ENCODE peak calls at places on chromosomes 11 and 22, in four cellular contexts. One of them, this sample, is unnamed.

GRCh38 chr11:41498726-41499125 is 39.3 kb upstream of the LRRC4C start:
- DNase-seq in A549: peak
- DNase-seq in K562: no peak
- DNase-seq in WTC11: no peak
- DNase-seq in this sample: no peak

GRCh38 chr11:15770798-15771414 is 585.4 kb downstream of the SOX6 start:
- DNase-seq in K562: peak
- DNase-seq in A549: peak
- DNase-seq in WTC11: peak
- DNase-seq in this sample: peak

GRCh38 chr11:1326435-1327063 is 17.1 kb upstream of the TOLLIP start:
- DNase-seq in A549: no peak
- DNase-seq in K562: no peak
- DNase-seq in WTC11: no peak
- DNase-seq in this sample: no peak

GRCh38 chr22:22556995-22557925 is 1.8 kb downstream of the PRAME start:
- DNase-seq in K562: peak
- DNase-seq in WTC11: no peak
- DNase-seq in A549: peak
- DNase-seq in this sample: no peak

GRCh38 chr22:37965940-37966664 is 12.6 kb downstream of the POLR2F start:
- DNase-seq in A549: no peak
- DNase-seq in WTC11: no peak
- DNase-seq in K562: no peak
- DNase-seq in this sample: peak

GRCh38 chr11:45730014-45730413 is 64.6 kb upstream of the CHST1 start:
- DNase-seq in A549: no peak
- DNase-seq in WTC11: no peak
- DNase-seq in K562: no peak
- DNase-seq in this sample: no peak

GRCh38 chr11:114209343-114209742 is 86.9 kb upstream of the NNMT start:
- DNase-seq in A549: no peak
- DNase-seq in WTC11: no peak
- DNase-seq in K562: no peak
- DNase-seq in this sample: no peak

GRCh38 chr11:36688132-36688531 is 90.1 kb upstream of the RAG2 start:
- DNase-seq in A549: no peak
- DNase-seq in K562: no peak
- DNase-seq in WTC11: no peak
- DNase-seq in this sample: no peak

GRCh38 chr22:24054356-24054755 is 43.3 kb downstream of the CABIN1 start:
- DNase-seq in A549: no peak
- DNase-seq in WTC11: no peak
- DNase-seq in K562: no peak
- DNase-seq in this sample: no peak

GRCh38 chr11:130170345-130170744 is 10.8 kb downstream of the ST14 start:
- DNase-seq in K562: no peak
- DNase-seq in A549: no peak
- DNase-seq in WTC11: peak
- DNase-seq in this sample: no peak

GRCh38 chr11:122869622-122870021 is 12.9 kb upstream of the JHY start:
- DNase-seq in K562: no peak
- DNase-seq in A549: no peak
- DNase-seq in WTC11: no peak
- DNase-seq in this sample: no peak

GRCh38 chr11:101960231-101960630 is 43.9 kb upstream of the ANGPTL5 start:
- DNase-seq in K562: no peak
- DNase-seq in WTC11: no peak
- DNase-seq in A549: no peak
- DNase-seq in this sample: no peak

GRCh38 chr22:39580795-39581194 is 10.2 kb downstream of the CACNA1I start:
- DNase-seq in A549: no peak
- DNase-seq in K562: no peak
- DNase-seq in WTC11: no peak
- DNase-seq in this sample: no peak

GRCh38 chr11:41116970-41117369 is 342.5 kb downstream of the LRRC4C start:
- DNase-seq in A549: no peak
- DNase-seq in WTC11: peak
- DNase-seq in K562: no peak
- DNase-seq in this sample: no peak

GRCh38 chr11:61711037-61711436 is 30.8 kb downstream of the DAGLA start:
- DNase-seq in WTC11: no peak
- DNase-seq in A549: no peak
- DNase-seq in K562: no peak
- DNase-seq in this sample: no peak

GRCh38 chr22:29457730-29458129 is 19.3 kb downstream of the RFPL1 start:
- DNase-seq in WTC11: peak
- DNase-seq in A549: peak
- DNase-seq in K562: peak
- DNase-seq in this sample: peak

GRCh38 chr22:33561149-33561807 is 359.0 kb downstream of the LARGE1 start:
- DNase-seq in WTC11: no peak
- DNase-seq in K562: no peak
- DNase-seq in A549: no peak
- DNase-seq in this sample: peak

GRCh38 chr11:47863189-47863892 is 15.2 kb upstream of the NUP160 start:
- DNase-seq in A549: no peak
- DNase-seq in WTC11: no peak
- DNase-seq in K562: peak
- DNase-seq in this sample: no peak

GRCh38 chr11:67345949-67346819 is 7.2 kb downstream of the POLD4 start:
- DNase-seq in K562: peak
- DNase-seq in A549: peak
- DNase-seq in WTC11: no peak
- DNase-seq in this sample: peak

GRCh38 chr11:64754124-64754918 is 5.5 kb downstream of the PYGM start:
- DNase-seq in A549: no peak
- DNase-seq in WTC11: no peak
- DNase-seq in K562: peak
- DNase-seq in this sample: no peak

GRCh38 chr11:952406-953385 is 27.0 kb downstream of the AP2A2 start:
- DNase-seq in A549: peak
- DNase-seq in K562: no peak
- DNase-seq in WTC11: no peak
- DNase-seq in this sample: peak

GRCh38 chr11:84117394-84117793 is 831.2 kb upstream of the CCDC90B start:
- DNase-seq in K562: no peak
- DNase-seq in WTC11: no peak
- DNase-seq in A549: no peak
- DNase-seq in this sample: no peak

GRCh38 chr11:11538277-11538960 is 83.4 kb downstream of the GALNT18 start:
- DNase-seq in K562: no peak
- DNase-seq in A549: no peak
- DNase-seq in WTC11: no peak
- DNase-seq in this sample: no peak

GRCh38 chr11:35529971-35530495 is 4.6 kb upstream of the PAMR1 start:
- DNase-seq in K562: no peak
- DNase-seq in WTC11: no peak
- DNase-seq in A549: no peak
- DNase-seq in this sample: no peak

GRCh38 chr11:1534682-1535081 is 37.4 kb downstream of the DUSP8 start:
- DNase-seq in K562: no peak
- DNase-seq in WTC11: no peak
- DNase-seq in A549: no peak
- DNase-seq in this sample: no peak

GRCh38 chr22:22032099-22032905 is 49.7 kb upstream of the TOP3B start:
- DNase-seq in A549: no peak
- DNase-seq in WTC11: no peak
- DNase-seq in K562: peak
- DNase-seq in this sample: no peak

GRCh38 chr11:396948-397548 is 3.0 kb downstream of the PKP3 start:
- DNase-seq in WTC11: no peak
- DNase-seq in A549: no peak
- DNase-seq in K562: no peak
- DNase-seq in this sample: peak

GRCh38 chr11:60899021-60899936 is 7.1 kb downstream of the PRPF19 start:
- DNase-seq in A549: peak
- DNase-seq in K562: peak
- DNase-seq in WTC11: peak
- DNase-seq in this sample: peak

GRCh38 chr11:32890843-32891656 is 1.6 kb upstream of the QSER1 start:
- DNase-seq in K562: no peak
- DNase-seq in WTC11: peak
- DNase-seq in A549: no peak
- DNase-seq in this sample: no peak

GRCh38 chr11:12318791-12319733 is 58.3 kb upstream of the PARVA start:
- DNase-seq in K562: no peak
- DNase-seq in A549: no peak
- DNase-seq in WTC11: no peak
- DNase-seq in this sample: no peak

GRCh38 chr22:28016781-28017557 is 97.9 kb upstream of the PITPNB start:
- DNase-seq in K562: no peak
- DNase-seq in A549: no peak
- DNase-seq in WTC11: peak
- DNase-seq in this sample: no peak

GRCh38 chr11:45773271-45774022 is 31.5 kb upstream of the SLC35C1 start:
- DNase-seq in WTC11: no peak
- DNase-seq in K562: no peak
- DNase-seq in A549: no peak
- DNase-seq in this sample: no peak

GRCh38 chr11:46611526-46612304 is 5.3 kb downstream of the HARBI1 start:
- DNase-seq in K562: peak
- DNase-seq in WTC11: no peak
- DNase-seq in A549: no peak
- DNase-seq in this sample: peak

GRCh38 chr11:61011950-61012830 is 40.7 kb downstream of the CD6 start:
- DNase-seq in K562: no peak
- DNase-seq in WTC11: no peak
- DNase-seq in A549: no peak
- DNase-seq in this sample: no peak

GRCh38 chr22:42180349-42180842 is 49.8 kb upstream of the CYP2D6 start:
- DNase-seq in K562: peak
- DNase-seq in A549: no peak
- DNase-seq in WTC11: no peak
- DNase-seq in this sample: no peak

GRCh38 chr11:111297696-111298095 is 650 bp upstream of the POU2AF3 start:
- DNase-seq in WTC11: peak
- DNase-seq in A549: no peak
- DNase-seq in K562: no peak
- DNase-seq in this sample: no peak

GRCh38 chr11:111299111-111300026 is 1.0 kb downstream of the POU2AF3 start:
- DNase-seq in A549: peak
- DNase-seq in WTC11: peak
- DNase-seq in K562: no peak
- DNase-seq in this sample: peak

GRCh38 chr11:111296196-111296595 is 2.1 kb upstream of the POU2AF3 start:
- DNase-seq in K562: no peak
- DNase-seq in WTC11: no peak
- DNase-seq in A549: no peak
- DNase-seq in this sample: no peak

GRCh38 chr11:111300569-111300968 is 2.2 kb downstream of the POU2AF3 start:
- DNase-seq in WTC11: no peak
- DNase-seq in K562: no peak
- DNase-seq in A549: no peak
- DNase-seq in this sample: no peak

DNA sequence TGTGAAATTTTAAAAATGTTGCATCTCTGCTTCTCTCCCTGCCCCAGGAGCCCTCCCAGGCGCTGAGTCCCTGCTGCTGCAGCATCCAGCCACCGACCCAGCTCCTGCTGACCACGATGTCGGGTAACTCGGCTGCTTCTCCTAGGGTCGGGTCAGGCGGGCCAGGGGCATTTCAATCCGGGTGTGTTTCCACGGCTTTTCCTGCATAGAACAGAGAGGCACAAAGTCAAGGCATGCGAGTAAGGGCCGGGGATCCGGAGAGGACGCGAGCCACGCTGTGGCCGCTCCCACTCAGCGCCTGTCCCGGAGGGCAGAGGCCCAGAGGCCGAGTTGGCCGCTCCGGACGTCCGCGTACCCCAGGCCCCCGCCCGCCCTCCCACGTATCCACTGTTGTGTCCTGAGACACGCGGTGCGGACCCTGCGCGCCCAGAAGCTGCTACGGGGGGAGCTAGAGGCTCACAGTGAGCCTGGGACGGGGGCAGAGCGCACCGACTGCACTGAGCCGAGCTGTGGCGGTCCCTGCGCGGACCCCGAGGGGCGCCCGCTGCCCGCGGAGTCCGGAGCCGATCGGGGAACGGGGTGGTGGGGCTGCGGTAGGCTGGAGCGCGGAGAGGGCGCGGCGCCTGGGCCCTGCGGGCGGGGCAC is at the start of gene POU2AF3:
- DNase-seq in K562: no peak
- DNase-seq in A549: no peak
- DNase-seq in WTC11: peak
- DNase-seq in this sample: no peak
- TF ChIP-seq NR3C1 in K562: no peak
- TF ChIP-seq NR3C1 in A549: no peak
- TF ChIP-seq NR3C1 in WTC11: no peak
- TF ChIP-seq NR3C1 in this sample: no peak

DNA sequence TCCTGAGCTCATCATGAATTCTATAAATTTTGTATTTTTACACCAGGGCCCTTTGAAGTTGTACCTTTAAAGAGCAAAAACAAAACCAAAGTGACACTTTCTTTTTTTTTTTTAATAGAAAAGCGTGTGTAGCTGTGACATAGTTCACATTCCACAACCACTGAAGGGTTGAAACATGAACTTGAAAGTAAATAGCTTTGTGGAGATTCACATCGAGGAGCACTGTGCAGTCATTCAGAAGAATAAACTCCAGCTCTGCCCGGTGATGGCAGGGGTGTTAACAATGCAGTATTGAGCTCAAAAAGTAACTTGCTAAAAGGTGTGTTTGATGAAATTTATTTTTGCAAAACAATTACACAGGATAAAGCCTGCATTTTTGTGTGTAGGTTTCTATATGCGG is 1166.2 kb downstream of the TBC1D22A start:
- DNase-seq in A549: no peak
- DNase-seq in K562: no peak
- DNase-seq in WTC11: no peak
- DNase-seq in this sample: no peak
- TF ChIP-seq NR3C1 in A549: no peak
- TF ChIP-seq NR3C1 in K562: no peak
- TF ChIP-seq NR3C1 in WTC11: no peak
- TF ChIP-seq NR3C1 in this sample: no peak

GRCh38 chr11:119618208-119618909 is 110.6 kb downstream of the NECTIN1 start:
- DNase-seq in WTC11: no peak
- DNase-seq in A549: no peak
- DNase-seq in K562: no peak
- DNase-seq in this sample: peak
- TF ChIP-seq NR3C1 in WTC11: no peak
- TF ChIP-seq NR3C1 in A549: no peak
- TF ChIP-seq NR3C1 in K562: no peak
- TF ChIP-seq NR3C1 in this sample: no peak

DNA sequence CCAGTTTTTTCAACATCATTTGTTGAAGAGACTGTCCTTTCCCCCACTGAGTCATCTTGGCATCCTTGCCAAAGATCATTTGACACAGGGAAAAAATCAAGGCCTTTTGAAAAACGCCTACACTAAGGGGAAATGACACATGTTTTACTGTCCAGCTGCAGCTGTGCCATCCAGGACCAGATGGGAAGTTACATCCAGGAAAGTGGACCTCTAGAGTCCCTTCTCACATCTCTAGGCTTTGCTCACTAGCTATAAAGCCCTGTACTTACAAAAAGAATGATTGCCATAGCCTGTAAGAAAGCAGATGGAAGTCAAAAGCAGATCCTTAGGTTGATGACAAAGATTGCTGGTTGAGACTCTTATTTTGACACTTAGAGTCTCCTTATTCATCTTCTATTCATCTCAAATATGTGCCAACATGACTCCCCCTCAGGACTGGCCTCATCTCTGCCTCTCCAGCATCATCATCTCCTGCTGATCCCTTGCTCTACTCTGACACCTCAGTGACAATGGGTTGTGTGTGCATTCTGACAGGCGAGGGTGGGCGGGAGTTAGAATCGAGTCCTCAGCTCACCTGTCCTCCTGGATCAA is 22.8 kb downstream of the OSBP2 start:
- DNase-seq in WTC11: no peak
- DNase-seq in K562: no peak
- DNase-seq in A549: peak
- DNase-seq in this sample: peak
- TF ChIP-seq NR3C1 in WTC11: no peak
- TF ChIP-seq NR3C1 in K562: no peak
- TF ChIP-seq NR3C1 in A549: no peak
- TF ChIP-seq NR3C1 in this sample: no peak